ENCODE peak calls at places on chromosomes 1 and 21, in ten cellular contexts. D is WERI-Rb-1, N is tibial nerve, X is cardiac muscle cell, C is foreskin fibroblast, P is coronary artery, K is left ventricle myocardium inferior, Y is OCI-LY7, E is Calu3, S is stomach. L is an unnamed sample.

GRCh38 chr21:26042181-26042876 is 128.2 kb downstream of the APP start:
- DNase-seq in P (no peak), K (no peak), X (no peak), N (no peak), S (no peak), C (no peak), Y (no peak), E (no peak), D (no peak), L (no peak)

GRCh38 chr1:157203166-157203565 is 65.0 kb upstream of the ETV3 start:
- DNase-seq in D (no peak), C (no peak), P (no peak), S (no peak), Y (no peak), K (no peak), X (no peak), N (no peak), E (no peak), L (no peak)

GRCh38 chr1:44791364-44791801 is 3.4 kb upstream of the BEST4 start:
- DNase-seq in P (no peak), E (no peak), K (no peak), S (no peak), C (no peak), X (no peak), Y (no peak), N (no peak), D (no peak), L (no peak)

GRCh38 chr21:20641251-20641650 is 357.0 kb upstream of the NCAM2 start:
- DNase-seq in K (no peak), S (no peak), E (no peak), Y (no peak), D (no peak), N (no peak), X (no peak), C (no peak), P (no peak), L (no peak)

GRCh38 chr1:182925661-182926060 is 27.3 kb downstream of the SHCBP1L start:
- DNase-seq in D (no peak), S (no peak), X (no peak), E (no peak), P (no peak), K (no peak), Y (no peak), N (no peak), C (no peak), L (no peak)

GRCh38 chr1:231727171-231727570 is 100.6 kb downstream of the DISC1 start:
- DNase-seq in E (no peak), S (no peak), C (peak; percentile 76), D (no peak), X (no peak), K (no peak), N (no peak), P (no peak), Y (no peak), L (no peak)

GRCh38 chr1:70864302-70864701 is 183.3 kb downstream of the PTGER3 start:
- DNase-seq in D (no peak), P (no peak), S (no peak), K (no peak), E (no peak), Y (no peak), N (no peak), C (peak; percentile 1), X (no peak), L (no peak)

GRCh38 chr1:154157520-154158306 is 2.8 kb upstream of the NUP210L start:
- DNase-seq in C (peak; percentile 25), D (no peak), K (no peak), S (peak; percentile 29), N (no peak), X (peak; percentile 83), E (peak; percentile 30), Y (peak; percentile 75), P (no peak), L (peak; percentile 81)

GRCh38 chr1:111990026-111990877 is 784 bp upstream of the KCND3 start:
- DNase-seq in C (peak; percentile 35), K (peak; percentile 49), S (peak; percentile 27), Y (no peak), P (no peak), D (peak; percentile 20), X (no peak), E (peak; percentile 2), N (no peak), L (peak; percentile 41)

GRCh38 chr1:230370109-230370508 is 56.0 kb downstream of the PGBD5 start:
- DNase-seq in K (no peak), Y (no peak), P (no peak), C (no peak), N (no peak), E (no peak), D (no peak), X (no peak), S (no peak), L (no peak)

GRCh38 chr1:215192306-215192705 is 109.8 kb downstream of the KCNK2 start:
- DNase-seq in X (no peak), P (no peak), S (no peak), Y (no peak), D (no peak), K (no peak), E (no peak), N (no peak), C (peak; percentile 35), L (no peak)

GRCh38 chr1:12123172-12123571 is 43.6 kb upstream of the TNFRSF1B start:
- DNase-seq in P (no peak), S (no peak), K (no peak), X (no peak), E (no peak), Y (no peak), D (no peak), C (no peak), N (no peak), L (no peak)

GRCh38 chr1:42682739-42683529 is 716 bp downstream of the YBX1 start:
- DNase-seq in K (peak; percentile 70), C (peak; percentile 93), N (peak; percentile 48), Y (peak; percentile 77), X (peak; percentile 77), D (peak; percentile 37), S (peak; percentile 82), P (peak; percentile 82), E (peak; percentile 78), L (peak; percentile 87)

GRCh38 chr21:38631171-38631570 is 132.9 kb upstream of the ERG start:
- DNase-seq in N (no peak), K (no peak), E (no peak), D (no peak), C (no peak), X (peak; percentile 27), Y (no peak), S (no peak), P (no peak), L (no peak)

GRCh38 chr1:173191011-173191410 is 16.1 kb downstream of the TNFSF4 start:
- DNase-seq in X (peak; percentile 14), N (no peak), D (no peak), S (no peak), C (peak; percentile 29), E (no peak), K (no peak), Y (no peak), P (no peak), L (no peak)

GRCh38 chr1:161229896-161230295 is 4.0 kb downstream of the TOMM40L start:
- DNase-seq in Y (no peak), P (no peak), S (no peak), N (no peak), K (no peak), D (no peak), E (no peak), X (no peak), C (no peak), L (no peak)
- TF ChIP-seq CTCF in Y (no peak), P (no peak), S (no peak), N (no peak), K (no peak), D (peak; percentile 47), E (no peak), X (no peak), C (no peak), L (peak; percentile 26)

DNA sequence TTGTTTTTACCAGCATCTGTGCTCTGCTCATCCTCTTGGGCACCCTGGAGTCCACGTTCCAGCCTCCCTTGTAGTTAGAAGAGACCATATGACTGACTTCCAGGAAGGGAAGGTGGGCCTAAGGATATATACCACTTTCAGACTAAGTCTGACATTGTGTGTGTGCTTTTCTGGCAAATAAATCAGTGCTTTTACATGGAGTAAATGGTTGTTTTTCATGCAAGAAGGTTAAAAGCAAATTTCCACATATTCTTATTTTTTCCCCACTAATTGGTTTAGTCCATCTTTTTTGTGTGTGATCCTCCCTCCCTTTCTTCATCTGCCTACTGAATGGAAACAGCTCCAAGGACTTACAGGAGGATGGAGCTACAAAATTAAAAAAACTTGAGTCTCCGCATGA is 119.8 kb downstream of the TBX15 start:
- DNase-seq in D (no peak), S (no peak), C (no peak), X (no peak), E (no peak), N (no peak), K (no peak), P (no peak), Y (no peak), L (no peak)
- TF ChIP-seq CTCF in D (no peak), S (no peak), C (no peak), X (no peak), E (no peak), N (no peak), K (no peak), P (no peak), Y (no peak), L (no peak)

DNA sequence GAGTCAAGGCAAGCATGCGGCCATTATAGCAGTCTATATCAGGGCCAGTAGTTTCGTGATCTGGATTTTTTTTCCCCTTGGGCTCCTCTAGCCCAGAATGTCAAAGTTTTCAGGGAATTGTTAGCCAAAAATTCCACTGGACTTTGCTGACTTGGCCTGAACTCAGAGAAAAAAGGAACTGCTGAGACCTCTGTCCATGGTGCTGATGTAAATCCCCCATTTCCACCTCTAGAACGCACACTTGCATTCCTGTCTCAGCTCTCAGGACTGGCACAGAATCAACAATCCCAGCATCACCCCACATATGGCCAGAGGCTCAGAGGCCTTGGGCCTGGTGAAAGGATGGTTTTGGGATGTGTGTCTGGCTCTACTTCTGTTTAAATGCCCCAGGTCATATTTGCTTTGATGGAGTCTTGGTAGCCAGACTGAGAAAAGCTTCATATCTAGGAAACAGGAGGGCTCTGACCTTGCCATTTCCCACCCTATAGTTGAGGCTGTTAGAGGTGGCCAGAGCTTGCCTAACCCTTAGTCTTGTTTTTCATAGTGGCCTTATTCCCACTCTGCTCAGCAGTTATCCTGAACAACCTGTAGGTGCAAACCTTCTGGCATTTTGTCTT is 16.9 kb upstream of the EFCAB14 start:
- DNase-seq in D (no peak), K (no peak), X (peak; percentile 81), N (no peak), C (peak; percentile 81), S (no peak), Y (peak; percentile 51), P (no peak), E (peak; percentile 66), L (peak; percentile 35)
- TF ChIP-seq CTCF in D (peak; percentile 60), K (peak; percentile 32), X (peak; percentile 44), N (no peak), C (peak; percentile 32), S (no peak), Y (peak; percentile 63), P (no peak), E (no peak), L (peak; percentile 23)

DNA sequence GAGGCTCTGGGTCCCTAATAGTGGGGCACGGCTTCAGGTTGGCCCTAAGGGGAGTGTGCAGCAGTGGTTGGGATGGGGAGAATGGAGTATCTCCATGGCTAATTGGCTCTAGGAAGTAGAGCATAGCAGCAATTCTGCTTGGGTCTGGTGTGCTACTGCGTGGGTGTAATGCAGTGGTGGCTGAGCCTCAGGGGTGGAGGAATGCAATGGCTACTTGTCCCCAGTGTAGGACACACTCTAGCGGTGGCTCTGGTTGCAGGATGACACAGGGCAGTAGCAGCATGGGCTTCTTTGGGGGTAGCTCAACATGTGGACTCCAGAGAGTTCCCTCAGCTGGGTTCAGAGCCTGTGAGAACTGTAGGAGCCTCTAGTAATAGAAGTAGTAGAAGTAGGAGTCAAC is 91.2 kb upstream of the FAM78B start:
- DNase-seq in D (peak; percentile 34), E (no peak), C (no peak), Y (no peak), P (no peak), N (no peak), X (no peak), S (no peak), K (no peak), L (no peak)
- TF ChIP-seq CTCF in D (peak; percentile 45), E (no peak), C (no peak), Y (no peak), P (no peak), N (no peak), X (no peak), S (no peak), K (no peak), L (peak; percentile 21)

L was measured in GM13977.